ENCODE peak calls at places on chromosomes 5 and 9, in five cellular contexts. R is GM10248, F is cardiac muscle cell, A is neural progenitor cell, X is brain microvascular endothelial cell. K is an unnamed sample.

GRCh38 chr5:31476607-31477200 is 55.2 kb downstream of the DROSHA start:
- DNase-seq in A (no peak), F (no peak), R (no peak), X (no peak), K (no peak)

GRCh38 chr9:13904311-13904710 is 409.6 kb downstream of the NFIB start:
- DNase-seq in R (no peak), A (no peak), F (no peak), X (no peak), K (no peak)

GRCh38 chr9:8338742-8339425 is 539.3 kb upstream of the DMAC1 start:
- DNase-seq in R (no peak), X (peak), F (no peak), A (no peak), K (no peak)

GRCh38 chr5:72658767-72659540 is 151.7 kb upstream of the ZNF366 start:
- DNase-seq in X (no peak), A (no peak), F (no peak), R (no peak), K (peak)

GRCh38 chr9:134230942-134231325 is 66.6 kb upstream of the RNU6ATAC start:
- DNase-seq in R (no peak), A (no peak), X (no peak), F (no peak), K (no peak)

GRCh38 chr5:106121972-106122605 is 1548.6 kb downstream of the EFNA5 start:
- DNase-seq in F (peak), R (peak), X (no peak), A (peak), K (no peak)

GRCh38 chr5:148311516-148311915 is 707 bp upstream of the SPINK7 start:
- DNase-seq in R (no peak), A (no peak), F (no peak), X (no peak), K (no peak)

GRCh38 chr9:91758491-91758981 is 191.5 kb downstream of the ROR2 start:
- DNase-seq in F (peak), A (peak), X (peak), R (peak), K (no peak)

GRCh38 chr5:149916317-149917072 is 28.1 kb downstream of the PDE6A start:
- DNase-seq in A (no peak), R (no peak), F (no peak), X (no peak), K (no peak)

GRCh38 chr9:13902286-13902685 is 411.7 kb downstream of the NFIB start:
- DNase-seq in X (no peak), A (no peak), R (no peak), F (no peak), K (no peak)

GRCh38 chr5:8997542-8998070 is 548.3 kb downstream of the SEMA5A start:
- DNase-seq in F (no peak), X (no peak), R (no peak), A (no peak), K (no peak)

GRCh38 chr9:114035221-114035844 is 42.8 kb downstream of the AMBP start:
- DNase-seq in R (no peak), X (no peak), F (no peak), A (no peak), K (no peak)

GRCh38 chr5:65041296-65042158 is 272.8 kb downstream of the CWC27 start:
- DNase-seq in A (no peak), F (no peak), R (no peak), X (no peak), K (no peak)

GRCh38 chr5:142316051-142316450 is 8.8 kb downstream of the SPRY4 start:
- DNase-seq in R (no peak), F (peak), A (no peak), X (no peak), K (no peak)

GRCh38 chr9:114409842-114410241 is 22.1 kb upstream of the AKNA start:
- DNase-seq in F (no peak), A (no peak), X (no peak), R (no peak), K (no peak)

GRCh38 chr9:93039976-93040375 is 18.5 kb upstream of the SUSD3 start:
- DNase-seq in R (no peak), X (no peak), F (no peak), A (no peak), K (no peak)

GRCh38 chr5:160461378-160461777 is 39.7 kb downstream of the PTTG1 start:
- DNase-seq in X (no peak), R (no peak), F (no peak), A (no peak), K (no peak)

GRCh38 chr5:148986636-148987035 is 76.2 kb downstream of the SH3TC2 start:
- DNase-seq in A (no peak), F (no peak), X (no peak), R (no peak), K (no peak)

DNA sequence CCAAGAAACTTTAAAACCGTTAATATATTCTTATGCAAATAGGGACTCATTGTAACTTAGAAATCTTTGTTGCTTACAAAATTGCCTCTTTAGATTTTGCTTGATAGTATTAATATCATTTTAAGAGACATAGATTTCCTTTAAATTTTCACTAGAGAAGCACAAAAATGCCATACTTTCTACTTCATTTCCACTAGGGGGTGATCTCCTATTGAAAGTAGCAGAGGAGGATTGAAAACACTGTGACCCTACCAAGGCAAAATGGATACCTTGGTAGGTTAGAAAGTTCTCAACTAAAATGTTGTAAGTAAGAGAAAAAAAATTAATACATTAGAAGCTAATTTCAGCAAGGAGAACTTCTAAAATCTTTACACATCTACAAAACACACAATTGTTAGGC is 204.9 kb downstream of the CHSY3 start:
- DNase-seq in F (peak), R (peak), A (peak), X (no peak), K (no peak)
- TF ChIP-seq CTCF in F (peak), R (peak), A (peak), X (peak), K (peak)

DNA sequence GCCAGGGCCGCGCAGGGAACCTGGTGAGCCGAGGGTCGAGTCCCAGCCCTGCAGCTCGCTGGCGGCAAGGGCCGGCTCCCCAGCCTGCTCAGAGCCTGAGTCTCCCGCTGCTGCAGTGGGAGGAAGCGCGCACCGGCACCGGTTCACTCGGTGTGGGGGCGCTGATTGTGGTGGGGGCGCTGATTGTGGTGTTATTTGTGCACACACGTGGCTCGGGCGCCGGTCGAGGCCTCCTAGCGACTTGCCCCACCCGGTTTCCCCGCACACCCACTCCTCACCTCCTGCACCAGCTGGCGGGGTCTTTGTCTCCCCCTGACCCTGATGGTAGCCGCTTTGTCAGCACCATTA is 266.7 kb downstream of the NSG2 start:
- DNase-seq in R (no peak), X (no peak), A (no peak), F (no peak), K (no peak)
- TF ChIP-seq CTCF in R (no peak), X (no peak), A (no peak), F (no peak), K (no peak)

GRCh38 chr5:13217636-13218035 is 726.9 kb downstream of the DNAH5 start:
- DNase-seq in A (no peak), R (no peak), F (no peak), X (no peak), K (no peak)

GRCh38 chr5:13215370-13215769 is 729.1 kb downstream of the DNAH5 start:
- DNase-seq in R (no peak), F (no peak), X (no peak), A (no peak), K (no peak)

GRCh38 chr5:13214182-13214581 is 730.3 kb downstream of the DNAH5 start:
- DNase-seq in R (no peak), X (no peak), F (no peak), A (no peak), K (no peak)

GRCh38 chr5:13215806-13216205 is 728.7 kb downstream of the DNAH5 start:
- DNase-seq in F (no peak), X (no peak), A (no peak), R (no peak), K (no peak)

DNA sequence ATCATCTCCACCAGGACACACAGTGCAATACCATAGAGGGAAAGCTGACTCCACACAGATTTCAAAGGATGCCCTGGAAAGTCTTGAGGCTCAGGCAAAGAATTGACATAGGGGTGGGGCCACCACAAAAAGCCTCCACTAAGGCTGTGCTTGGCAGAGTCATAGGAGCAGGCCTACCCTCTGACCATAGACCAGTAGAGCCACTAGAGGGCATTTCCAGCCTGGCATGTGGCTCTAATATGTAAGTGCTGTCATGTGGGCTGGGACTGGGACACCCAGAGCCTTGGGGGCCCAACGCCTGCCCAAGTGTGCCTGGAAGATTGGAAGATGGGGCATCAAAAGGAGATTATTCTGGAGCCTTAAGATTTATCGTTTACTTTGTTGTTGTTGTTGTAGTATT is 726.0 kb downstream of the DNAH5 start:
- DNase-seq in A (peak), X (no peak), F (no peak), R (no peak), K (no peak)
- TF ChIP-seq CTCF in A (peak), X (peak), F (no peak), R (no peak), K (no peak)

GRCh38 chr5:10800852-10801251 is 39.8 kb upstream of the DAP start:
- DNase-seq in A (no peak), F (no peak), R (no peak), X (no peak), K (no peak)

GRCh38 chr5:10797246-10797645 is 36.2 kb upstream of the DAP start:
- DNase-seq in R (no peak), X (no peak), A (no peak), F (no peak), K (no peak)

DNA sequence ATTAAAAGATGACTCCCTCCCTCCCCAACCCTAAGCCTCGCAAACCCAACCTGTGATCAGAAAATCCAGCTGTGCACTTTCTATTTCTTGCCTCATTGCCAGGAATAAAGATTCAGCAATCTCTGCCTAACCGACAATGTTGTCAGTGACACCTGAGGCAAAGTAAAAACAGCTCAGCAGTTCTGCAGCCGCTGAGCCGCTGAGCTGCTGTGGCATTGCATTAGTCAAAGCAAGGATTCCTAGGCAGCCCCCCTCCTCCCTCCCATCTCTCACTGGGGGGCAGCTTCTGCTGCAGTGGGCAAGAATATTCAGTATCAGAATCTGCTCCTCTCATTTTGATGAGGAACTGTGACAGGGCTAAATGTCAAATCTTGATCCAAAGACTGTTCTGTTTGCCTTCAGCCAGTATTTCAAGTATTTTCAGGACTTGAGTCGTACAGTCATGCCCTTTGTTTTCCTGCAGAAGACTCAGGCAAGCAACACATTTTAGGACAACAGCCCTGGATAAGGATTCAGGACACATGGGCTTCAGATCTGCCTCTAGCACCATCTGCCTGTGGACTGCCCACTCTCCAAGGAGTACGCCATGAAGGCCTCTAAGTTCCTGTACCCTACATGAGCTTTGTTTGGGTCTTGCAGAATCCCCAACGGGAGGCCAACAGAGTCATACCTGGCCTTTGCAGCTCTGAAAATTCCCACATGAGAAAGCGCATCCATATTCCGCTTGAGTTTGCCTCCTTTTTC is 41.1 kb upstream of the DAP start:
- DNase-seq in A (peak), R (no peak), X (no peak), F (peak), K (no peak)
- TF ChIP-seq CTCF in A (no peak), R (no peak), X (peak), F (peak), K (no peak)